ENCODE peak calls at places on chromosome 4, in four cellular contexts. One of them, this sample, is unnamed.

GRCh38 chr4:104973708-104974107 is 173.0 kb upstream of the TET2 start:
- DNase-seq in endothelial cell: no peak
- DNase-seq in heart left ventricle: no peak
- DNase-seq in AML-193: no peak
- DNase-seq in this sample: no peak

GRCh38 chr4:15234585-15235126 is 193.2 kb upstream of the C1QTNF7 start:
- DNase-seq in endothelial cell: no peak
- DNase-seq in heart left ventricle: no peak
- DNase-seq in AML-193: no peak
- DNase-seq in this sample: no peak

GRCh38 chr4:20318011-20318898 is 66.5 kb downstream of the SLIT2 start:
- DNase-seq in endothelial cell: no peak
- DNase-seq in heart left ventricle: no peak
- DNase-seq in AML-193: no peak
- DNase-seq in this sample: no peak

GRCh38 chr4:175453456-175453855 is 358.6 kb downstream of the GPM6A start:
- DNase-seq in endothelial cell: no peak
- DNase-seq in heart left ventricle: no peak
- DNase-seq in AML-193: no peak
- DNase-seq in this sample: no peak

GRCh38 chr4:174522183-174523002 is at the start of gene HPGD:
- DNase-seq in endothelial cell: peak
- DNase-seq in heart left ventricle: peak
- DNase-seq in AML-193: no peak
- DNase-seq in this sample: peak

GRCh38 chr4:102779204-102779603 is 18.4 kb upstream of the MANBA start:
- DNase-seq in endothelial cell: no peak
- DNase-seq in heart left ventricle: no peak
- DNase-seq in AML-193: no peak
- DNase-seq in this sample: no peak

GRCh38 chr4:26326791-26327190 is 6.0 kb downstream of the RBPJ start:
- DNase-seq in endothelial cell: no peak
- DNase-seq in heart left ventricle: no peak
- DNase-seq in AML-193: no peak
- DNase-seq in this sample: no peak

GRCh38 chr4:172202480-172203076 is 389.4 kb downstream of the GALNTL6 start:
- DNase-seq in endothelial cell: no peak
- DNase-seq in heart left ventricle: no peak
- DNase-seq in AML-193: peak
- DNase-seq in this sample: no peak

GRCh38 chr4:134906404-134907023 is 704.9 kb upstream of the PABPC4L start:
- DNase-seq in endothelial cell: peak
- DNase-seq in heart left ventricle: no peak
- DNase-seq in AML-193: peak
- DNase-seq in this sample: no peak

GRCh38 chr4:113435893-113436292 is 325.6 kb downstream of the CAMK2D start:
- DNase-seq in endothelial cell: no peak
- DNase-seq in heart left ventricle: peak
- DNase-seq in AML-193: no peak
- DNase-seq in this sample: no peak

GRCh38 chr4:602559-602942 is 22.8 kb upstream of the PDE6B start:
- DNase-seq in endothelial cell: peak
- DNase-seq in heart left ventricle: no peak
- DNase-seq in AML-193: no peak
- DNase-seq in this sample: no peak

GRCh38 chr4:142840516-142841123 is 5.5 kb downstream of the INPP4B start:
- DNase-seq in endothelial cell: no peak
- DNase-seq in heart left ventricle: no peak
- DNase-seq in AML-193: peak
- DNase-seq in this sample: no peak

GRCh38 chr4:22434895-22435294 is 81.0 kb downstream of the ADGRA3 start:
- DNase-seq in endothelial cell: peak
- DNase-seq in heart left ventricle: peak
- DNase-seq in AML-193: no peak
- DNase-seq in this sample: no peak

GRCh38 chr4:76504613-76505465 is 69.8 kb downstream of the SHROOM3 start:
- DNase-seq in endothelial cell: peak
- DNase-seq in heart left ventricle: no peak
- DNase-seq in AML-193: peak
- DNase-seq in this sample: no peak

GRCh38 chr4:76689079-76689817 is 208.7 kb downstream of the SOWAHB start:
- DNase-seq in endothelial cell: peak
- DNase-seq in heart left ventricle: peak
- DNase-seq in AML-193: no peak
- DNase-seq in this sample: peak

GRCh38 chr4:11954093-11954492 is 525.4 kb upstream of the HS3ST1 start:
- DNase-seq in endothelial cell: peak
- DNase-seq in heart left ventricle: no peak
- DNase-seq in AML-193: peak
- DNase-seq in this sample: no peak

GRCh38 chr4:123741906-123742305 is 345.3 kb downstream of the SPRY1 start:
- DNase-seq in endothelial cell: no peak
- DNase-seq in heart left ventricle: no peak
- DNase-seq in AML-193: peak
- DNase-seq in this sample: no peak

GRCh38 chr4:76998251-76998901 is 48.8 kb downstream of the SEPTIN11 start:
- DNase-seq in endothelial cell: no peak
- DNase-seq in heart left ventricle: no peak
- DNase-seq in AML-193: no peak
- DNase-seq in this sample: no peak

GRCh38 chr4:81590596-81590995 is 118.9 kb upstream of the RASGEF1B start:
- DNase-seq in endothelial cell: no peak
- DNase-seq in heart left ventricle: no peak
- DNase-seq in AML-193: no peak
- DNase-seq in this sample: no peak